ENCODE peak calls at places on chromosome 22, in five cellular contexts. One of them, this sample, is unnamed.

GRCh38 chr22:19571207-19571795 is 47.1 kb upstream of the CLDN5 start:
- DNase-seq in endodermal cell: no peak
- DNase-seq in activated CD8-positive, alpha-beta memory T cell treated with anti-CD3 and anti-CD28 coated beads, Interleukin-2, amount 50 U/mL, for 4 hours: no peak
- DNase-seq in substantia nigra: no peak
- DNase-seq in CD8-positive, alpha-beta T cell: no peak
- DNase-seq in this sample: no peak

GRCh38 chr22:22840778-22841177 is 46.8 kb upstream of the IGLL5 start:
- DNase-seq in endodermal cell: no peak
- DNase-seq in activated CD8-positive, alpha-beta memory T cell treated with anti-CD3 and anti-CD28 coated beads, Interleukin-2, amount 50 U/mL, for 4 hours: no peak
- DNase-seq in substantia nigra: no peak
- DNase-seq in CD8-positive, alpha-beta T cell: no peak
- DNase-seq in this sample: no peak

GRCh38 chr22:49372530-49373288 is 455.0 kb downstream of the BRD1 start:
- DNase-seq in endodermal cell: peak
- DNase-seq in activated CD8-positive, alpha-beta memory T cell treated with anti-CD3 and anti-CD28 coated beads, Interleukin-2, amount 50 U/mL, for 4 hours: no peak
- DNase-seq in substantia nigra: no peak
- DNase-seq in CD8-positive, alpha-beta T cell: no peak
- DNase-seq in this sample: peak

GRCh38 chr22:27203276-27203660 is 545.9 kb downstream of the MIAT start:
- DNase-seq in endodermal cell: no peak
- DNase-seq in activated CD8-positive, alpha-beta memory T cell treated with anti-CD3 and anti-CD28 coated beads, Interleukin-2, amount 50 U/mL, for 4 hours: no peak
- DNase-seq in substantia nigra: no peak
- DNase-seq in CD8-positive, alpha-beta T cell: no peak
- DNase-seq in this sample: no peak

GRCh38 chr22:20267441-20268288 is 453 bp downstream of the RTN4R start:
- DNase-seq in endodermal cell: peak
- DNase-seq in activated CD8-positive, alpha-beta memory T cell treated with anti-CD3 and anti-CD28 coated beads, Interleukin-2, amount 50 U/mL, for 4 hours: no peak
- DNase-seq in substantia nigra: no peak
- DNase-seq in CD8-positive, alpha-beta T cell: no peak
- DNase-seq in this sample: no peak

GRCh38 chr22:21728270-21728669 is 7.3 kb downstream of the YPEL1 start:
- DNase-seq in endodermal cell: no peak
- DNase-seq in activated CD8-positive, alpha-beta memory T cell treated with anti-CD3 and anti-CD28 coated beads, Interleukin-2, amount 50 U/mL, for 4 hours: no peak
- DNase-seq in substantia nigra: no peak
- DNase-seq in CD8-positive, alpha-beta T cell: no peak
- DNase-seq in this sample: no peak

GRCh38 chr22:17811119-17811518 is 36.9 kb upstream of the BID start:
- DNase-seq in endodermal cell: no peak
- DNase-seq in activated CD8-positive, alpha-beta memory T cell treated with anti-CD3 and anti-CD28 coated beads, Interleukin-2, amount 50 U/mL, for 4 hours: no peak
- DNase-seq in substantia nigra: no peak
- DNase-seq in CD8-positive, alpha-beta T cell: no peak
- DNase-seq in this sample: no peak

GRCh38 chr22:30574095-30574981 is at the start of gene GAL3ST1:
- DNase-seq in endodermal cell: peak
- DNase-seq in activated CD8-positive, alpha-beta memory T cell treated with anti-CD3 and anti-CD28 coated beads, Interleukin-2, amount 50 U/mL, for 4 hours: no peak
- DNase-seq in substantia nigra: peak
- DNase-seq in CD8-positive, alpha-beta T cell: no peak
- DNase-seq in this sample: no peak

GRCh38 chr22:46408568-46409506 is 73.3 kb downstream of the TRMU start:
- DNase-seq in endodermal cell: no peak
- DNase-seq in activated CD8-positive, alpha-beta memory T cell treated with anti-CD3 and anti-CD28 coated beads, Interleukin-2, amount 50 U/mL, for 4 hours: no peak
- DNase-seq in substantia nigra: no peak
- DNase-seq in CD8-positive, alpha-beta T cell: no peak
- DNase-seq in this sample: no peak

GRCh38 chr22:46150615-46151423 is 493 bp downstream of the PPARA start:
- DNase-seq in endodermal cell: peak
- DNase-seq in activated CD8-positive, alpha-beta memory T cell treated with anti-CD3 and anti-CD28 coated beads, Interleukin-2, amount 50 U/mL, for 4 hours: peak
- DNase-seq in substantia nigra: no peak
- DNase-seq in CD8-positive, alpha-beta T cell: peak
- DNase-seq in this sample: no peak

GRCh38 chr22:26906464-26906863 is 249.1 kb downstream of the MIAT start:
- DNase-seq in endodermal cell: no peak
- DNase-seq in activated CD8-positive, alpha-beta memory T cell treated with anti-CD3 and anti-CD28 coated beads, Interleukin-2, amount 50 U/mL, for 4 hours: no peak
- DNase-seq in substantia nigra: no peak
- DNase-seq in CD8-positive, alpha-beta T cell: no peak
- DNase-seq in this sample: no peak

GRCh38 chr22:34055525-34056200 is 135.4 kb upstream of the LARGE1 start:
- DNase-seq in endodermal cell: peak
- DNase-seq in activated CD8-positive, alpha-beta memory T cell treated with anti-CD3 and anti-CD28 coated beads, Interleukin-2, amount 50 U/mL, for 4 hours: no peak
- DNase-seq in substantia nigra: no peak
- DNase-seq in CD8-positive, alpha-beta T cell: no peak
- DNase-seq in this sample: peak

GRCh38 chr22:24965822-24966626 is 13.5 kb downstream of the KIAA1671 start:
- DNase-seq in endodermal cell: no peak
- DNase-seq in activated CD8-positive, alpha-beta memory T cell treated with anti-CD3 and anti-CD28 coated beads, Interleukin-2, amount 50 U/mL, for 4 hours: no peak
- DNase-seq in substantia nigra: no peak
- DNase-seq in CD8-positive, alpha-beta T cell: no peak
- DNase-seq in this sample: no peak

This sample was measured in H4.